ENCODE peak calls at places on chromosomes 13 and 19, in ten cellular contexts. D is ELR, C is T-helper 1 cell, I is renal cortical epithelial cell, H is upper lobe of right lung, B is GM12864, L is AG09319, P is kidney, G is HCT116, S is fibroblast of the aortic adventitia. N is an unnamed sample.

GRCh38 chr19:38386968-38387549 is 775 bp downstream of the GGN start:
- DNase-seq in D (no peak), C (no peak), I (no peak), H (no peak), B (no peak), L (no peak), P (no peak), G (no peak), S (no peak), N (no peak)

GRCh38 chr19:56126983-56127780 is 6.1 kb upstream of the ZNF787 start:
- DNase-seq in D (no peak), C (no peak), I (no peak), H (no peak), B (no peak), L (no peak), P (no peak), G (no peak), S (no peak), N (no peak)

GRCh38 chr13:25116044-25116443 is 20.1 kb downstream of the PABPC3 start:
- DNase-seq in D (no peak), C (no peak), I (no peak), H (no peak), B (no peak), L (no peak), P (no peak), G (no peak), S (no peak), N (no peak)

GRCh38 chr19:56141416-56141992 is 417 bp downstream of the ZNF444 start:
- DNase-seq in D (peak; percentile 18), C (no peak), I (no peak), H (no peak), B (no peak), L (no peak), P (no peak), G (no peak), S (no peak), N (no peak)

GRCh38 chr19:36054733-36055686 is at the start of gene WDR62:
- DNase-seq in D (peak; percentile 93), C (peak; percentile 85), I (no peak), H (peak; percentile 97), B (peak; percentile 58), L (no peak), P (peak; percentile 98), G (peak; percentile 83), S (no peak), N (peak; percentile 92)

GRCh38 chr19:45391346-45391745 is 13.5 kb downstream of the PPP1R13L start:
- DNase-seq in D (peak; percentile 52), C (no peak), I (no peak), H (no peak), B (no peak), L (no peak), P (no peak), G (no peak), S (no peak), N (peak; percentile 43)

GRCh38 chr13:50577806-50578205 is 265.7 kb downstream of the DLEU7 start:
- DNase-seq in D (no peak), C (no peak), I (no peak), H (no peak), B (no peak), L (no peak), P (no peak), G (no peak), S (no peak), N (no peak)

GRCh38 chr19:48573163-48573505 is 21.2 kb downstream of the SULT2B1 start:
- DNase-seq in D (no peak), C (no peak), I (no peak), H (no peak), B (no peak), L (no peak), P (no peak), G (no peak), S (no peak), N (no peak)

GRCh38 chr19:4597278-4597974 is 37.9 kb upstream of the SEMA6B start:
- DNase-seq in D (no peak), C (no peak), I (no peak), H (no peak), B (no peak), L (no peak), P (no peak), G (no peak), S (no peak), N (no peak)

GRCh38 chr19:36775768-36776167 is 3.2 kb upstream of the ZNF850 start:
- DNase-seq in D (no peak), C (no peak), I (no peak), H (no peak), B (no peak), L (no peak), P (peak; percentile 69), G (no peak), S (no peak), N (no peak)

GRCh38 chr19:39679791-39680168 is 24.1 kb downstream of the LGALS16 start:
- DNase-seq in D (no peak), C (no peak), I (no peak), H (no peak), B (peak; percentile 59), L (no peak), P (no peak), G (no peak), S (no peak), N (no peak)

GRCh38 chr19:55536951-55537740 is at the start of gene SBK2:
- DNase-seq in D (no peak), C (no peak), I (no peak), H (no peak), B (no peak), L (no peak), P (no peak), G (no peak), S (no peak), N (no peak)

GRCh38 chr19:50202399-50202798 is 1.0 kb upstream of the MYH14 start:
- DNase-seq in D (no peak), C (no peak), I (no peak), H (no peak), B (no peak), L (no peak), P (no peak), G (no peak), S (no peak), N (no peak)

GRCh38 chr19:41575998-41576397 is at the start of gene CEACAM21:
- DNase-seq in D (no peak), C (no peak), I (no peak), H (peak; percentile 77), B (peak; percentile 47), L (no peak), P (no peak), G (no peak), S (no peak), N (no peak)

GRCh38 chr19:44839272-44839671 is 6.8 kb upstream of the NECTIN2 start:
- DNase-seq in D (no peak), C (no peak), I (no peak), H (no peak), B (no peak), L (no peak), P (no peak), G (no peak), S (no peak), N (no peak)

GRCh38 chr19:46603195-46603637 is 2.1 kb downstream of the CALM3 start:
- DNase-seq in D (peak; percentile 19), C (no peak), I (no peak), H (peak; percentile 33), B (no peak), L (no peak), P (no peak), G (no peak), S (no peak), N (no peak)

GRCh38 chr19:13830761-13831481 is 35.7 kb downstream of the ZSWIM4 start:
- DNase-seq in D (no peak), C (no peak), I (no peak), H (no peak), B (no peak), L (no peak), P (peak; percentile 54), G (no peak), S (no peak), N (peak; percentile 68)

GRCh38 chr19:57338798-57339378 is 12.2 kb upstream of the ZNF304 start:
- DNase-seq in D (no peak), C (no peak), I (no peak), H (no peak), B (no peak), L (no peak), P (no peak), G (no peak), S (peak; percentile 27), N (peak; percentile 52)

GRCh38 chr19:12000152-12000981 is 35.1 kb downstream of the ZNF433 start:
- DNase-seq in D (peak; percentile 32), C (no peak), I (peak; percentile 55), H (no peak), B (peak; percentile 38), L (no peak), P (no peak), G (no peak), S (no peak), N (peak; percentile 86)

GRCh38 chr19:38709671-38710415 is 34.4 kb downstream of the CAPN12 start:
- DNase-seq in D (no peak), C (no peak), I (no peak), H (no peak), B (no peak), L (no peak), P (no peak), G (no peak), S (no peak), N (no peak)

GRCh38 chr19:18340990-18341868 is 831 bp downstream of the PGPEP1 start:
- DNase-seq in D (peak; percentile 66), C (peak; percentile 20), I (no peak), H (peak; percentile 82), B (no peak), L (no peak), P (peak; percentile 88), G (no peak), S (peak; percentile 23), N (peak; percentile 78)

GRCh38 chr13:97568850-97569249 is 134.9 kb downstream of the RAP2A start:
- DNase-seq in D (no peak), C (no peak), I (no peak), H (no peak), B (no peak), L (no peak), P (no peak), G (no peak), S (no peak), N (peak; percentile 11)

GRCh38 chr13:75175575-75175974 is 306.4 kb downstream of the TBC1D4 start:
- DNase-seq in D (peak; percentile 13), C (no peak), I (no peak), H (no peak), B (no peak), L (no peak), P (no peak), G (no peak), S (no peak), N (peak; percentile 46)

GRCh38 chr13:39766464-39767167 is 111.2 kb downstream of the COG6 start:
- DNase-seq in D (no peak), C (no peak), I (no peak), H (no peak), B (no peak), L (no peak), P (no peak), G (no peak), S (no peak), N (no peak)